ENCODE peak calls at places on chromosomes 3 and 15, in five cellular contexts. One of them, this sample, is unnamed.

GRCh38 chr15:67181221-67181639 is 73.2 kb downstream of the AAGAB start:
- DNase-seq in activated CD4-positive, alpha-beta T cell treated with anti-CD3 and anti-CD28 coated beads for 24 hours: no peak
- DNase-seq in ascending aorta: no peak
- DNase-seq in fibroblast of pulmonary artery: no peak
- DNase-seq in hepatocyte: no peak
- DNase-seq in this sample: no peak

GRCh38 chr3:44642337-44642736 is 6.2 kb upstream of the ZNF35 start:
- DNase-seq in activated CD4-positive, alpha-beta T cell treated with anti-CD3 and anti-CD28 coated beads for 24 hours: no peak
- DNase-seq in ascending aorta: no peak
- DNase-seq in fibroblast of pulmonary artery: no peak
- DNase-seq in hepatocyte: no peak
- DNase-seq in this sample: no peak

GRCh38 chr15:35691176-35691761 is 145.3 kb upstream of the DPH6 start:
- DNase-seq in activated CD4-positive, alpha-beta T cell treated with anti-CD3 and anti-CD28 coated beads for 24 hours: no peak
- DNase-seq in ascending aorta: no peak
- DNase-seq in fibroblast of pulmonary artery: no peak
- DNase-seq in hepatocyte: no peak
- DNase-seq in this sample: no peak

GRCh38 chr3:78823859-78824258 is 943.9 kb downstream of the ROBO1 start:
- DNase-seq in activated CD4-positive, alpha-beta T cell treated with anti-CD3 and anti-CD28 coated beads for 24 hours: no peak
- DNase-seq in ascending aorta: no peak
- DNase-seq in fibroblast of pulmonary artery: peak; percentile 78
- DNase-seq in hepatocyte: peak; percentile 25
- DNase-seq in this sample: no peak

GRCh38 chr3:4814302-4814903 is 164.8 kb upstream of the BHLHE40 start:
- DNase-seq in activated CD4-positive, alpha-beta T cell treated with anti-CD3 and anti-CD28 coated beads for 24 hours: no peak
- DNase-seq in ascending aorta: no peak
- DNase-seq in fibroblast of pulmonary artery: peak; percentile 40
- DNase-seq in hepatocyte: no peak
- DNase-seq in this sample: no peak

GRCh38 chr3:104696470-104696869 is 670.2 kb upstream of the ALCAM start:
- DNase-seq in activated CD4-positive, alpha-beta T cell treated with anti-CD3 and anti-CD28 coated beads for 24 hours: no peak
- DNase-seq in ascending aorta: no peak
- DNase-seq in fibroblast of pulmonary artery: no peak
- DNase-seq in hepatocyte: no peak
- DNase-seq in this sample: no peak

GRCh38 chr3:183265157-183265642 is 12.1 kb downstream of the B3GNT5 start:
- DNase-seq in activated CD4-positive, alpha-beta T cell treated with anti-CD3 and anti-CD28 coated beads for 24 hours: no peak
- DNase-seq in ascending aorta: no peak
- DNase-seq in fibroblast of pulmonary artery: peak; percentile 82
- DNase-seq in hepatocyte: no peak
- DNase-seq in this sample: no peak

GRCh38 chr3:71658131-71658530 is 67.1 kb downstream of the EIF4E3 start:
- DNase-seq in activated CD4-positive, alpha-beta T cell treated with anti-CD3 and anti-CD28 coated beads for 24 hours: no peak
- DNase-seq in ascending aorta: peak; percentile 64
- DNase-seq in fibroblast of pulmonary artery: peak; percentile 56
- DNase-seq in hepatocyte: peak; percentile 51
- DNase-seq in this sample: no peak

GRCh38 chr3:12884790-12885584 is 43.6 kb upstream of the RPL32 start:
- DNase-seq in activated CD4-positive, alpha-beta T cell treated with anti-CD3 and anti-CD28 coated beads for 24 hours: no peak
- DNase-seq in ascending aorta: no peak
- DNase-seq in fibroblast of pulmonary artery: no peak
- DNase-seq in hepatocyte: no peak
- DNase-seq in this sample: no peak

GRCh38 chr15:78550815-78551214 is 10.6 kb downstream of the PSMA4 start:
- DNase-seq in activated CD4-positive, alpha-beta T cell treated with anti-CD3 and anti-CD28 coated beads for 24 hours: no peak
- DNase-seq in ascending aorta: no peak
- DNase-seq in fibroblast of pulmonary artery: no peak
- DNase-seq in hepatocyte: no peak
- DNase-seq in this sample: no peak

GRCh38 chr3:86990171-86990733 is 697 bp downstream of the VGLL3 start:
- DNase-seq in activated CD4-positive, alpha-beta T cell treated with anti-CD3 and anti-CD28 coated beads for 24 hours: no peak
- DNase-seq in ascending aorta: no peak
- DNase-seq in fibroblast of pulmonary artery: no peak
- DNase-seq in hepatocyte: peak; percentile 84
- DNase-seq in this sample: no peak

GRCh38 chr3:172203522-172204258 is 164.3 kb downstream of the FNDC3B start:
- DNase-seq in activated CD4-positive, alpha-beta T cell treated with anti-CD3 and anti-CD28 coated beads for 24 hours: no peak
- DNase-seq in ascending aorta: no peak
- DNase-seq in fibroblast of pulmonary artery: no peak
- DNase-seq in hepatocyte: peak; percentile 55
- DNase-seq in this sample: no peak

GRCh38 chr15:93019091-93019490 is 69.9 kb downstream of the RGMA start:
- DNase-seq in activated CD4-positive, alpha-beta T cell treated with anti-CD3 and anti-CD28 coated beads for 24 hours: no peak
- DNase-seq in ascending aorta: no peak
- DNase-seq in fibroblast of pulmonary artery: no peak
- DNase-seq in hepatocyte: no peak
- DNase-seq in this sample: no peak

GRCh38 chr15:64455951-64456350 is 4.4 kb upstream of the ZNF609 start:
- DNase-seq in activated CD4-positive, alpha-beta T cell treated with anti-CD3 and anti-CD28 coated beads for 24 hours: no peak
- DNase-seq in ascending aorta: no peak
- DNase-seq in fibroblast of pulmonary artery: no peak
- DNase-seq in hepatocyte: no peak
- DNase-seq in this sample: no peak

GRCh38 chr15:38525489-38525888 is 39.1 kb downstream of the RASGRP1 start:
- DNase-seq in activated CD4-positive, alpha-beta T cell treated with anti-CD3 and anti-CD28 coated beads for 24 hours: no peak
- DNase-seq in ascending aorta: no peak
- DNase-seq in fibroblast of pulmonary artery: no peak
- DNase-seq in hepatocyte: no peak
- DNase-seq in this sample: no peak

GRCh38 chr15:99421172-99421656 is 144.6 kb upstream of the MEF2A start:
- DNase-seq in activated CD4-positive, alpha-beta T cell treated with anti-CD3 and anti-CD28 coated beads for 24 hours: no peak
- DNase-seq in ascending aorta: no peak
- DNase-seq in fibroblast of pulmonary artery: peak; percentile 42
- DNase-seq in hepatocyte: peak; percentile 54
- DNase-seq in this sample: no peak

GRCh38 chr15:57566840-57567239 is 24.9 kb upstream of the MYZAP start:
- DNase-seq in activated CD4-positive, alpha-beta T cell treated with anti-CD3 and anti-CD28 coated beads for 24 hours: no peak
- DNase-seq in ascending aorta: no peak
- DNase-seq in fibroblast of pulmonary artery: peak; percentile 16
- DNase-seq in hepatocyte: no peak
- DNase-seq in this sample: no peak

GRCh38 chr3:137588871-137589270 is 175.2 kb upstream of the SOX14 start:
- DNase-seq in activated CD4-positive, alpha-beta T cell treated with anti-CD3 and anti-CD28 coated beads for 24 hours: no peak
- DNase-seq in ascending aorta: no peak
- DNase-seq in fibroblast of pulmonary artery: no peak
- DNase-seq in hepatocyte: no peak
- DNase-seq in this sample: no peak

GRCh38 chr3:50345586-50345985 is at the start of gene ZMYND10:
- DNase-seq in activated CD4-positive, alpha-beta T cell treated with anti-CD3 and anti-CD28 coated beads for 24 hours: peak; percentile 56
- DNase-seq in ascending aorta: no peak
- DNase-seq in fibroblast of pulmonary artery: peak; percentile 47
- DNase-seq in hepatocyte: peak; percentile 66
- DNase-seq in this sample: peak; percentile 73